ENCODE peak calls at places on chromosomes 13 and 19, in nine cellular contexts. One of them, this sample, is unnamed.
A peak's percentile ranks its signal among the peaks of the same experiment; 100 is the strongest.

GRCh38 chr13:67137044-67137735 is 92.9 kb downstream of the PCDH9 start:
- DNase-seq in GM12878: no peak
- DNase-seq in AG10803: no peak
- DNase-seq in IMR-90: peak; percentile 62
- DNase-seq in H1: no peak
- DNase-seq in CD8-positive, alpha-beta T cell: no peak
- DNase-seq in cardiac fibroblast: peak; percentile 69
- DNase-seq in left ventricle myocardium inferior: no peak
- DNase-seq in A549: no peak
- DNase-seq in this sample: no peak

GRCh38 chr19:38980583-38981374 is 5.2 kb upstream of the FBXO17 start:
- DNase-seq in cardiac fibroblast: no peak
- DNase-seq in GM12878: no peak
- DNase-seq in AG10803: no peak
- DNase-seq in CD8-positive, alpha-beta T cell: no peak
- DNase-seq in IMR-90: no peak
- DNase-seq in A549: no peak
- DNase-seq in H1: no peak
- DNase-seq in left ventricle myocardium inferior: no peak
- DNase-seq in this sample: no peak

GRCh38 chr13:30373727-30374126 is 48.6 kb upstream of the UBE2L5 start:
- DNase-seq in A549: no peak
- DNase-seq in IMR-90: no peak
- DNase-seq in cardiac fibroblast: no peak
- DNase-seq in CD8-positive, alpha-beta T cell: no peak
- DNase-seq in H1: no peak
- DNase-seq in left ventricle myocardium inferior: no peak
- DNase-seq in GM12878: peak; percentile 59
- DNase-seq in AG10803: no peak
- DNase-seq in this sample: peak; percentile 72

GRCh38 chr13:19713186-19713965 is 69.4 kb downstream of the PSPC1 start:
- DNase-seq in AG10803: peak; percentile 46
- DNase-seq in GM12878: peak; percentile 13
- DNase-seq in CD8-positive, alpha-beta T cell: no peak
- DNase-seq in cardiac fibroblast: peak; percentile 89
- DNase-seq in H1: no peak
- DNase-seq in left ventricle myocardium inferior: no peak
- DNase-seq in IMR-90: peak; percentile 85
- DNase-seq in A549: no peak
- DNase-seq in this sample: no peak

GRCh38 chr13:103788061-103788652 is 721.9 kb upstream of the SLC10A2 start:
- DNase-seq in H1: no peak
- DNase-seq in CD8-positive, alpha-beta T cell: no peak
- DNase-seq in cardiac fibroblast: no peak
- DNase-seq in A549: no peak
- DNase-seq in AG10803: no peak
- DNase-seq in IMR-90: no peak
- DNase-seq in left ventricle myocardium inferior: peak; percentile 31
- DNase-seq in GM12878: no peak
- DNase-seq in this sample: no peak

GRCh38 chr19:42172261-42172660 is 40.0 kb upstream of the POU2F2 start:
- DNase-seq in A549: no peak
- DNase-seq in CD8-positive, alpha-beta T cell: no peak
- DNase-seq in IMR-90: no peak
- DNase-seq in H1: no peak
- DNase-seq in GM12878: no peak
- DNase-seq in cardiac fibroblast: no peak
- DNase-seq in AG10803: no peak
- DNase-seq in left ventricle myocardium inferior: no peak
- DNase-seq in this sample: no peak

GRCh38 chr13:76884571-76885202 is 1.5 kb downstream of the KCTD12 start:
- DNase-seq in IMR-90: peak; percentile 20
- DNase-seq in left ventricle myocardium inferior: no peak
- DNase-seq in AG10803: peak; percentile 35
- DNase-seq in A549: no peak
- DNase-seq in CD8-positive, alpha-beta T cell: no peak
- DNase-seq in GM12878: no peak
- DNase-seq in cardiac fibroblast: peak; percentile 65
- DNase-seq in H1: no peak
- DNase-seq in this sample: no peak

GRCh38 chr13:32837307-32837972 is 178.8 kb upstream of the KL start:
- DNase-seq in CD8-positive, alpha-beta T cell: no peak
- DNase-seq in IMR-90: no peak
- DNase-seq in cardiac fibroblast: no peak
- DNase-seq in H1: peak; percentile 39
- DNase-seq in left ventricle myocardium inferior: no peak
- DNase-seq in GM12878: no peak
- DNase-seq in A549: no peak
- DNase-seq in AG10803: no peak
- DNase-seq in this sample: no peak

GRCh38 chr13:31174018-31174417 is 12.3 kb upstream of the HSPH1 start:
- DNase-seq in IMR-90: peak; percentile 77
- DNase-seq in H1: no peak
- DNase-seq in left ventricle myocardium inferior: no peak
- DNase-seq in AG10803: peak; percentile 20
- DNase-seq in GM12878: no peak
- DNase-seq in cardiac fibroblast: peak; percentile 30
- DNase-seq in CD8-positive, alpha-beta T cell: no peak
- DNase-seq in A549: no peak
- DNase-seq in this sample: no peak

GRCh38 chr13:21420706-21421105 is 38.4 kb downstream of the ZDHHC20 start:
- DNase-seq in left ventricle myocardium inferior: no peak
- DNase-seq in A549: no peak
- DNase-seq in AG10803: peak; percentile 12
- DNase-seq in CD8-positive, alpha-beta T cell: no peak
- DNase-seq in cardiac fibroblast: peak; percentile 49
- DNase-seq in GM12878: no peak
- DNase-seq in H1: no peak
- DNase-seq in IMR-90: peak; percentile 58
- DNase-seq in this sample: no peak

GRCh38 chr19:3771033-3771905 is 759 bp downstream of the RAX2 start:
- DNase-seq in cardiac fibroblast: no peak
- DNase-seq in A549: no peak
- DNase-seq in CD8-positive, alpha-beta T cell: no peak
- DNase-seq in IMR-90: no peak
- DNase-seq in AG10803: no peak
- DNase-seq in left ventricle myocardium inferior: no peak
- DNase-seq in H1: peak; percentile 60
- DNase-seq in GM12878: no peak
- DNase-seq in this sample: no peak

GRCh38 chr19:7657047-7657779 is 11.6 kb upstream of the RETN start:
- DNase-seq in cardiac fibroblast: no peak
- DNase-seq in left ventricle myocardium inferior: no peak
- DNase-seq in A549: no peak
- DNase-seq in H1: no peak
- DNase-seq in CD8-positive, alpha-beta T cell: no peak
- DNase-seq in GM12878: no peak
- DNase-seq in IMR-90: no peak
- DNase-seq in AG10803: peak; percentile 31
- DNase-seq in this sample: no peak

GRCh38 chr19:29559743-29560142 is 33.9 kb downstream of the VSTM2B start:
- DNase-seq in IMR-90: no peak
- DNase-seq in AG10803: no peak
- DNase-seq in CD8-positive, alpha-beta T cell: no peak
- DNase-seq in H1: no peak
- DNase-seq in GM12878: no peak
- DNase-seq in A549: no peak
- DNase-seq in left ventricle myocardium inferior: no peak
- DNase-seq in cardiac fibroblast: no peak
- DNase-seq in this sample: no peak

GRCh38 chr19:42287017-42287825 is 14.7 kb upstream of the PRR19 start:
- DNase-seq in GM12878: no peak
- DNase-seq in H1: no peak
- DNase-seq in IMR-90: no peak
- DNase-seq in left ventricle myocardium inferior: no peak
- DNase-seq in cardiac fibroblast: no peak
- DNase-seq in CD8-positive, alpha-beta T cell: no peak
- DNase-seq in AG10803: no peak
- DNase-seq in A549: no peak
- DNase-seq in this sample: peak; percentile 85

GRCh38 chr13:76383671-76384461 is 502.3 kb downstream of the KCTD12 start:
- DNase-seq in CD8-positive, alpha-beta T cell: no peak
- DNase-seq in cardiac fibroblast: peak; percentile 94
- DNase-seq in A549: no peak
- DNase-seq in AG10803: peak; percentile 83
- DNase-seq in H1: no peak
- DNase-seq in IMR-90: peak; percentile 94
- DNase-seq in GM12878: no peak
- DNase-seq in left ventricle myocardium inferior: no peak
- DNase-seq in this sample: no peak

GRCh38 chr13:50842246-50842645 is 1.2 kb downstream of the DLEU7 start:
- DNase-seq in A549: no peak
- DNase-seq in AG10803: no peak
- DNase-seq in IMR-90: no peak
- DNase-seq in H1: no peak
- DNase-seq in GM12878: no peak
- DNase-seq in cardiac fibroblast: no peak
- DNase-seq in CD8-positive, alpha-beta T cell: no peak
- DNase-seq in left ventricle myocardium inferior: no peak
- DNase-seq in this sample: no peak

GRCh38 chr13:46577656-46578589 is 25.0 kb downstream of the LRCH1 start:
- DNase-seq in cardiac fibroblast: no peak
- DNase-seq in GM12878: no peak
- DNase-seq in IMR-90: peak; percentile 33
- DNase-seq in A549: no peak
- DNase-seq in H1: no peak
- DNase-seq in CD8-positive, alpha-beta T cell: no peak
- DNase-seq in left ventricle myocardium inferior: no peak
- DNase-seq in AG10803: peak; percentile 83
- DNase-seq in this sample: no peak

GRCh38 chr13:79459906-79460305 is 21.0 kb upstream of the NDFIP2 start:
- DNase-seq in CD8-positive, alpha-beta T cell: no peak
- DNase-seq in H1: no peak
- DNase-seq in left ventricle myocardium inferior: no peak
- DNase-seq in AG10803: no peak
- DNase-seq in A549: no peak
- DNase-seq in cardiac fibroblast: no peak
- DNase-seq in GM12878: no peak
- DNase-seq in IMR-90: peak; percentile 25
- DNase-seq in this sample: no peak

GRCh38 chr13:33871207-33872004 is 53.5 kb downstream of the RFC3 start:
- DNase-seq in left ventricle myocardium inferior: no peak
- DNase-seq in A549: no peak
- DNase-seq in H1: no peak
- DNase-seq in AG10803: no peak
- DNase-seq in IMR-90: no peak
- DNase-seq in cardiac fibroblast: no peak
- DNase-seq in GM12878: no peak
- DNase-seq in CD8-positive, alpha-beta T cell: no peak
- DNase-seq in this sample: no peak
- H3K4me3 ChIP-seq in left ventricle myocardium inferior: no peak overlapping the region
- H3K4me3 ChIP-seq in A549: no peak overlapping the region
- H3K4me3 ChIP-seq in H1: no peak overlapping the region
- H3K4me3 ChIP-seq in AG10803: no peak overlapping the region
- H3K4me3 ChIP-seq in IMR-90: no peak overlapping the region
- H3K4me3 ChIP-seq in cardiac fibroblast: no peak overlapping the region
- H3K4me3 ChIP-seq in GM12878: no peak overlapping the region
- H3K4me3 ChIP-seq in CD8-positive, alpha-beta T cell: no peak overlapping the region
- H3K4me3 ChIP-seq in this sample: no peak overlapping the region

GRCh38 chr19:55146078-55146647 is 2.8 kb downstream of the TNNT1 start:
- DNase-seq in IMR-90: no peak
- DNase-seq in AG10803: no peak
- DNase-seq in A549: peak; percentile 91
- DNase-seq in H1: peak; percentile 80
- DNase-seq in CD8-positive, alpha-beta T cell: no peak
- DNase-seq in left ventricle myocardium inferior: no peak
- DNase-seq in GM12878: no peak
- DNase-seq in cardiac fibroblast: peak; percentile 25
- DNase-seq in this sample: no peak
- H3K4me3 ChIP-seq in IMR-90: no peak overlapping the region
- H3K4me3 ChIP-seq in AG10803: no peak overlapping the region
- H3K4me3 ChIP-seq in A549: peak overlapping the region; percentile 64
- H3K4me3 ChIP-seq in H1: peak overlapping the region; percentile 57
- H3K4me3 ChIP-seq in CD8-positive, alpha-beta T cell: no peak overlapping the region
- H3K4me3 ChIP-seq in left ventricle myocardium inferior: no peak overlapping the region
- H3K4me3 ChIP-seq in GM12878: no peak overlapping the region
- H3K4me3 ChIP-seq in cardiac fibroblast: no peak overlapping the region
- H3K4me3 ChIP-seq in this sample: no peak overlapping the region

DNA sequence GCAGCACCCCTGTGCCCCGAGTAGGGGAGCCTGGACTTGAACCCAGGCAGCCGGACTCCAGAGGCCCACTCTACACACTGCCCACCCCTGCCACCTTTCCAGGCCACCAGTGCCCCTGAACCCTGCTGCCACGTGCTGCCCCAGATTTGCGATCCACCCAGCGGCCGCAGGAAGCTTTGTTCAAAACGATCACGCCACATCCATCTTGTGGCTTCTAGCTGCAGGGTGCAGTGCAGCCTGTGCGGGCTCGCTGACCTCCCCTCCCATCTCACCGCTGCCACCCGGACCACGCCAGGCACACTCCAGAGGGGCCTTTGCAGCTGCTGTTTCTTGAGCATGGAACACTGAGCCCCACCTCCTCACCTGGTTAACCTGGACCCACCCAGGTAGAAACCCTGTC is 3.8 kb downstream of the RAVER1 start:
- DNase-seq in left ventricle myocardium inferior: no peak
- DNase-seq in A549: no peak
- DNase-seq in AG10803: no peak
- DNase-seq in H1: no peak
- DNase-seq in IMR-90: no peak
- DNase-seq in cardiac fibroblast: no peak
- DNase-seq in CD8-positive, alpha-beta T cell: no peak
- DNase-seq in GM12878: no peak
- DNase-seq in this sample: no peak
- H3K4me3 ChIP-seq in left ventricle myocardium inferior: no peak overlapping the region
- H3K4me3 ChIP-seq in A549: no peak overlapping the region
- H3K4me3 ChIP-seq in AG10803: no peak overlapping the region
- H3K4me3 ChIP-seq in H1: no peak overlapping the region
- H3K4me3 ChIP-seq in IMR-90: no peak overlapping the region
- H3K4me3 ChIP-seq in cardiac fibroblast: no peak overlapping the region
- H3K4me3 ChIP-seq in CD8-positive, alpha-beta T cell: no peak overlapping the region
- H3K4me3 ChIP-seq in GM12878: no peak overlapping the region
- H3K4me3 ChIP-seq in this sample: no peak overlapping the region

GRCh38 chr13:99688776-99689175 is 187.5 kb downstream of the TM9SF2 start:
- DNase-seq in CD8-positive, alpha-beta T cell: no peak
- DNase-seq in IMR-90: no peak
- DNase-seq in GM12878: no peak
- DNase-seq in cardiac fibroblast: no peak
- DNase-seq in A549: no peak
- DNase-seq in left ventricle myocardium inferior: no peak
- DNase-seq in H1: no peak
- DNase-seq in AG10803: no peak
- DNase-seq in this sample: no peak

GRCh38 chr13:99686944-99687382 is 185.7 kb downstream of the TM9SF2 start:
- DNase-seq in H1: peak; percentile 65
- DNase-seq in cardiac fibroblast: no peak
- DNase-seq in AG10803: no peak
- DNase-seq in IMR-90: no peak
- DNase-seq in GM12878: no peak
- DNase-seq in A549: no peak
- DNase-seq in left ventricle myocardium inferior: no peak
- DNase-seq in CD8-positive, alpha-beta T cell: no peak
- DNase-seq in this sample: no peak

GRCh38 chr13:99689955-99690354 is 188.7 kb downstream of the TM9SF2 start:
- DNase-seq in cardiac fibroblast: no peak
- DNase-seq in A549: no peak
- DNase-seq in left ventricle myocardium inferior: no peak
- DNase-seq in H1: no peak
- DNase-seq in GM12878: no peak
- DNase-seq in AG10803: no peak
- DNase-seq in IMR-90: no peak
- DNase-seq in CD8-positive, alpha-beta T cell: no peak
- DNase-seq in this sample: no peak

GRCh38 chr13:99686157-99686572 is 184.9 kb downstream of the TM9SF2 start:
- DNase-seq in IMR-90: peak; percentile 4
- DNase-seq in AG10803: peak; percentile 12
- DNase-seq in cardiac fibroblast: peak; percentile 7
- DNase-seq in CD8-positive, alpha-beta T cell: no peak
- DNase-seq in left ventricle myocardium inferior: peak; percentile 53
- DNase-seq in GM12878: no peak
- DNase-seq in H1: peak; percentile 52
- DNase-seq in A549: no peak
- DNase-seq in this sample: no peak

GRCh38 chr13:99687728-99688397 is 186.6 kb downstream of the TM9SF2 start:
- DNase-seq in left ventricle myocardium inferior: no peak
- DNase-seq in AG10803: peak; percentile 19
- DNase-seq in H1: no peak
- DNase-seq in IMR-90: no peak
- DNase-seq in GM12878: no peak
- DNase-seq in A549: no peak
- DNase-seq in cardiac fibroblast: no peak
- DNase-seq in CD8-positive, alpha-beta T cell: no peak
- DNase-seq in this sample: no peak
- H3K4me3 ChIP-seq in left ventricle myocardium inferior: no peak overlapping the region
- H3K4me3 ChIP-seq in AG10803: no peak overlapping the region
- H3K4me3 ChIP-seq in H1: peak overlapping the region; percentile 23
- H3K4me3 ChIP-seq in IMR-90: no peak overlapping the region
- H3K4me3 ChIP-seq in GM12878: no peak overlapping the region
- H3K4me3 ChIP-seq in A549: no peak overlapping the region
- H3K4me3 ChIP-seq in cardiac fibroblast: no peak overlapping the region
- H3K4me3 ChIP-seq in CD8-positive, alpha-beta T cell: no peak overlapping the region
- H3K4me3 ChIP-seq in this sample: no peak overlapping the region

This sample was measured in lower leg skin.